ENCODE peak calls at places on chromosome 6, in five cellular contexts. J, V, Z, O and X are unnamed samples.

GRCh38 chr6:13711384-13711725 is 280 bp downstream of the RANBP9 start:
- DNase-seq in V (no peak), J (no peak), Z (no peak), O (no peak), X (no peak)

GRCh38 chr6:20534906-20535305 is 649 bp downstream of the CDKAL1 start:
- DNase-seq in O (no peak), Z (no peak), J (no peak), V (peak; percentile 33), X (no peak)

GRCh38 chr6:6654599-6655575 is 66.4 kb downstream of the LY86 start:
- DNase-seq in Z (no peak), J (peak; percentile 61), V (no peak), O (no peak), X (no peak)

GRCh38 chr6:13733178-13733851 is 21.7 kb upstream of the RANBP9 start:
- DNase-seq in O (no peak), V (no peak), Z (peak; percentile 46), J (peak; percentile 46), X (no peak)

GRCh38 chr6:134577998-134578397 is 260.1 kb upstream of the SGK1 start:
- DNase-seq in J (no peak), O (no peak), Z (no peak), V (no peak), X (peak; percentile 1)

GRCh38 chr6:150412221-150412620 is 43.4 kb downstream of the IYD start:
- DNase-seq in V (no peak), Z (no peak), J (no peak), O (no peak), X (no peak)

GRCh38 chr6:41182069-41183034 is 18.6 kb downstream of the TREML2 start:
- DNase-seq in O (no peak), V (peak; percentile 53), J (peak; percentile 68), Z (peak; percentile 59), X (peak; percentile 59)

GRCh38 chr6:167407239-167408064 is 82.6 kb downstream of the TTLL2 start:
- DNase-seq in Z (peak; percentile 32), O (no peak), V (peak; percentile 47), J (no peak), X (no peak)

GRCh38 chr6:126419901-126420300 is 80.0 kb downstream of the CENPW start:
- DNase-seq in V (no peak), J (no peak), Z (no peak), O (no peak), X (no peak)

GRCh38 chr6:110331816-110332215 is 26.3 kb downstream of the METTL24 start:
- DNase-seq in J (no peak), V (no peak), O (no peak), Z (no peak), X (no peak)

GRCh38 chr6:84457276-84457675 is 229.8 kb upstream of the CEP162 start:
- DNase-seq in O (no peak), J (no peak), V (no peak), Z (no peak), X (no peak)

GRCh38 chr6:107066697-107067659 is 39.0 kb downstream of the MTRES1 start:
- DNase-seq in Z (no peak), O (no peak), J (no peak), V (no peak), X (no peak)

GRCh38 chr6:37690964-37691735 is 6.5 kb downstream of the MDGA1 start:
- DNase-seq in J (no peak), O (no peak), V (no peak), Z (no peak), X (no peak)

GRCh38 chr6:157839606-157840005 is 16.6 kb downstream of the SNX9 start:
- DNase-seq in V (no peak), O (no peak), Z (no peak), J (no peak), X (no peak)
- H3K4me1 ChIP-seq in V (peaks cover 3% of the 10 kb centered on the region), O (peaks cover 4% of the 10 kb centered on the region), Z (peaks cover 7% of the 10 kb centered on the region), J (peaks cover 51% of the 10 kb centered on the region), X (peaks cover 41% of the 10 kb centered on the region)

GRCh38 chr6:155315516-155315871 is 1.2 kb upstream of the TFB1M start:
- DNase-seq in O (no peak), J (peak; percentile 45), Z (peak; percentile 71), V (no peak), X (no peak)

GRCh38 chr6:155314773-155315515 is 660 bp upstream of the TFB1M start:
- DNase-seq in O (peak; percentile 85), V (no peak), J (peak; percentile 86), Z (peak; percentile 93), X (peak; percentile 82)

GRCh38 chr6:155311583-155311982 is 2.7 kb downstream of the TFB1M start:
- DNase-seq in J (no peak), O (no peak), V (no peak), Z (no peak), X (no peak)

GRCh38 chr6:155314092-155314772 is at the start of gene TFB1M:
- DNase-seq in J (peak; percentile 100), V (peak; percentile 98), Z (peak; percentile 99), O (peak; percentile 99), X (peak; percentile 98)

GRCh38 chr6:155313602-155314091 is 637 bp downstream of the TFB1M start:
- DNase-seq in O (no peak), V (no peak), Z (peak; percentile 65), J (peak; percentile 47), X (no peak)
- TF ChIP-seq ATF3 in O (no peak), V (no peak), Z (no peak), J (no peak), X (no peak)

GRCh38 chr6:108650325-108650724 is 89.6 kb downstream of the FOXO3 start:
- DNase-seq in V (no peak), J (no peak), Z (no peak), O (no peak), X (no peak)

GRCh38 chr6:108652375-108652774 is 91.7 kb downstream of the FOXO3 start:
- DNase-seq in Z (no peak), O (no peak), J (no peak), V (no peak), X (no peak)

GRCh38 chr6:108650781-108651180 is 90.1 kb downstream of the FOXO3 start:
- DNase-seq in Z (no peak), J (no peak), V (no peak), O (no peak), X (no peak)

GRCh38 chr6:108651781-108652227 is 91.1 kb downstream of the FOXO3 start:
- DNase-seq in O (no peak), J (no peak), Z (no peak), V (no peak), X (no peak)

DNA sequence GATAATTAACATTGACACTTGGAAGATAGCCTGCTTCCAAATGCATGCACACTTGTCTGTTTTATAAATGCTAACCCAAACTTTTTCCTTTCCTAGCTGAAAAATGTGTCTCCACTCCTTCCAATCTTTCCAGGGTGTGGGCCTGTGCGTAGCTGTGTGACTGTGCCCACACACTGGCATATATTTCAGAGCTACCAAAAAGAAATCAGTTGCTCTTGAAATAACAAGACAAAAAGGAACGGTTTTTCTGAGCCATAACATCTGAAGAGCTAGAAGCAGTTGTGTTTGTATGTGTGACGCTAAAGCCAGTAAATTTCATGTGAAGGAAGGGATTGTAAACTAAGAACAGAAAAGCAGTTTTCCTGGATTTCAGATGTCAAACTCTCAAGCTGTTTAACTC is 90.6 kb downstream of the FOXO3 start:
- DNase-seq in Z (no peak), O (no peak), J (no peak), V (no peak), X (no peak)
- H3K4me1 ChIP-seq in Z (peaks cover 50% of the 10 kb centered on the region), O (no peaks in the 10 kb centered on the region), J (no peaks in the 10 kb centered on the region), V (peaks cover 7% of the 10 kb centered on the region), X (no peaks in the 10 kb centered on the region)

DNA sequence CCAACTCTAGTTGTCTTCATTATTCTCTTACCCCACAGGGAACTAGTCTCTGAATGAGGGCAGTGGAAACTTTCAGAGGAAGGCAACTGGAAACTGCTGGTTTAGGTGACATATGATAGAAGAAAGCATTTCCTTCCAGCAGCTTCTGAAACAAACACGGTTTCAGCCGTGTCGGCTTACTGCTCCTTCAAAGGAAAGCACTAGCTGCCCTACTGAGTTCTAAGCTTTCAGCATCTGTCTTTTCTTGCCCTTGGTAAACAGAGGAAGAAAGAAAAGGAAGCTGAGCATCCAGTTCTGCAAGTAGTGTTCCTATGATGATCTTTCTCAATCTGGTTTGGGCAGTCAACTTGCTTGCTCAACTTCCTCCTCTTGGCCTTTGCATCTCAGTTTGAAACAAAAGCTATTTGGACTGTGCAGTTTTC is 117.5 kb upstream of the CEP85L start:
- DNase-seq in Z (no peak), O (no peak), J (no peak), V (no peak), X (no peak)
- TF ChIP-seq ATF3 in Z (no peak), O (no peak), J (no peak), V (no peak), X (no peak)

DNA sequence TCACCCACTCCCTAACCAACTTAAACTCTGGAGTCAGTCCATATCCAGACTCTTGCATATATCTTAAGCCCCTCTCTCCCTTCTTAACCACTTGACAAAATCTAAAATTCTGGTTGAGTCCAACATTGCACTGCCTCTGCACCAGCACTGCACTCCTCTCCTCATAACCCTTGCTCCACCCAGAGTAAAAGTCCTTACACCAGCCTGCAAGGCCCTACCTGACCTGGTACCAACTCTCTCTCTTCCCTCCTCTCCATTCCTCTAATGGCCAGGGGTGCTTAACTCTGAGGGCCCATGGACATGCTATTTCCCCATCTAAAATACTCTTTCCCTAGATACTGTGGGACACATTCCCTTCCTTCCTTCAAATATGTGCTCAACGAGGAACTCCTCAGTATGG is 21.0 kb downstream of the STX7 start:
- DNase-seq in O (no peak), V (no peak), J (no peak), Z (no peak), X (no peak)
- H3K4me1 ChIP-seq in O (peaks cover 45% of the 10 kb centered on the region), V (peaks cover 9% of the 10 kb centered on the region), J (peaks cover 6% of the 10 kb centered on the region), Z (peaks cover 4% of the 10 kb centered on the region), X (no peaks in the 10 kb centered on the region)

GRCh38 chr6:75334266-75335040 is 49.9 kb upstream of the TMEM30A start:
- DNase-seq in O (no peak), Z (no peak), J (no peak), V (peak; percentile 59), X (no peak)
- TF ChIP-seq ATF3 in O (no peak), Z (no peak), J (no peak), V (peak; percentile 48), X (no peak)

GRCh38 chr6:47481806-47482205 is 4.2 kb downstream of the CD2AP start:
- DNase-seq in J (no peak), Z (no peak), O (no peak), V (no peak), X (no peak)

GRCh38 chr6:47485083-47485482 is 7.5 kb downstream of the CD2AP start:
- DNase-seq in J (no peak), Z (no peak), O (no peak), V (no peak), X (no peak)

GRCh38 chr6:47483853-47484546 is 6.4 kb downstream of the CD2AP start:
- DNase-seq in Z (peak; percentile 31), O (no peak), J (no peak), V (no peak), X (no peak)

GRCh38 chr6:47484616-47485015 is 7.0 kb downstream of the CD2AP start:
- DNase-seq in O (no peak), Z (no peak), J (no peak), V (no peak), X (peak; percentile 22)

GRCh38 chr6:47483516-47483852 is 5.9 kb downstream of the CD2AP start:
- DNase-seq in J (no peak), Z (no peak), V (no peak), O (no peak), X (no peak)
- H3K4me1 ChIP-seq in J (peaks cover 40% of the 10 kb centered on the region), Z (peaks cover 53% of the 10 kb centered on the region), V (peaks cover 8% of the 10 kb centered on the region), O (peaks cover 10% of the 10 kb centered on the region), X (peaks cover 40% of the 10 kb centered on the region)